ENCODE peak calls at places on chromosomes 13 and 19, in four cellular contexts. L, G, W and O are unnamed samples.

GRCh38 chr19:48445256-48445605 is 552 bp upstream of the GRWD1 start:
- DNase-seq in W (peak), G (peak), L (peak), O (no peak)

GRCh38 chr13:71875823-71876222 is 8.8 kb upstream of the DACH1 start:
- DNase-seq in L (no peak), G (no peak), W (no peak), O (no peak)

GRCh38 chr13:104301216-104301975 is 1235.2 kb upstream of the SLC10A2 start:
- DNase-seq in G (no peak), L (no peak), W (no peak), O (no peak)

GRCh38 chr19:58274771-58275199 is 4.0 kb upstream of the ZNF8 start:
- DNase-seq in G (no peak), W (peak), L (no peak), O (no peak)

GRCh38 chr13:75961911-75962310 is 325.8 kb downstream of the LMO7 start:
- DNase-seq in W (no peak), G (no peak), L (no peak), O (no peak)

GRCh38 chr19:33156354-33156753 is 24.4 kb downstream of the WDR88 start:
- DNase-seq in G (no peak), W (no peak), L (no peak), O (no peak)

GRCh38 chr13:49995535-49996165 is 1.2 kb upstream of the TRIM13 start:
- DNase-seq in G (no peak), L (no peak), W (no peak), O (no peak)

GRCh38 chr19:38044267-38045111 is 137.5 kb downstream of the SIPA1L3 start:
- DNase-seq in L (no peak), W (no peak), G (no peak), O (no peak)

GRCh38 chr13:36332986-36333385 is 13.2 kb downstream of the SPART start:
- DNase-seq in L (no peak), G (peak), W (no peak), O (no peak)

GRCh38 chr13:113161433-113161832 is 3.0 kb downstream of the PROZ start:
- DNase-seq in G (no peak), W (no peak), L (no peak), O (no peak)

GRCh38 chr19:7970716-7971448 is 27.4 kb upstream of the TIMM44 start:
- DNase-seq in L (peak), W (peak), G (peak), O (peak)

GRCh38 chr19:49875801-49876421 is 1.2 kb downstream of the AKT1S1 start:
- DNase-seq in W (peak), L (peak), G (no peak), O (no peak)

GRCh38 chr19:40433391-40434216 is 7.8 kb upstream of the SERTAD1 start:
- DNase-seq in G (peak), L (peak), W (peak), O (peak)

GRCh38 chr19:35331551-35332214 is 2.7 kb downstream of the CD22 start:
- DNase-seq in L (no peak), G (no peak), W (no peak), O (no peak)

GRCh38 chr13:103716689-103717088 is 650.5 kb upstream of the SLC10A2 start:
- DNase-seq in W (peak), L (no peak), G (no peak), O (no peak)

GRCh38 chr13:97142452-97142851 is 79.7 kb upstream of the MBNL2 start:
- DNase-seq in W (no peak), G (no peak), L (peak), O (no peak)

GRCh38 chr13:97242755-97243497 is 20.8 kb downstream of the MBNL2 start:
- DNase-seq in L (no peak), W (peak), G (no peak), O (no peak)

GRCh38 chr19:32662186-32662585 is 12.8 kb downstream of the ANKRD27 start:
- DNase-seq in L (no peak), G (peak), W (no peak), O (no peak)

GRCh38 chr19:5001547-5002131 is 32.7 kb downstream of the KDM4B start:
- DNase-seq in L (no peak), G (peak), W (peak), O (peak)

GRCh38 chr13:71879129-71879535 is 12.1 kb upstream of the DACH1 start:
- DNase-seq in G (peak), L (peak), W (peak), O (no peak)

GRCh38 chr19:44142014-44142523 is 715 bp downstream of the ZNF234 start:
- DNase-seq in G (no peak), L (peak), W (peak), O (no peak)

GRCh38 chr19:7550987-7551761 is 15.7 kb downstream of the PNPLA6 start:
- DNase-seq in W (peak), G (no peak), L (peak), O (no peak)

GRCh38 chr13:29182216-29182615 is 362.1 kb downstream of the MTUS2 start:
- DNase-seq in W (no peak), G (no peak), L (no peak), O (no peak)

GRCh38 chr19:49951806-49952474 is 9.0 kb downstream of the SIGLEC11 start:
- DNase-seq in L (no peak), W (no peak), G (no peak), O (no peak)

GRCh38 chr13:102003848-102004570 is 397.8 kb downstream of the FGF14 start:
- DNase-seq in G (no peak), L (no peak), W (peak), O (no peak)

GRCh38 chr13:97435794-97436193 is 1.8 kb downstream of the RAP2A start:
- DNase-seq in G (no peak), L (no peak), W (no peak), O (no peak)

GRCh38 chr13:21075303-21076264 is 14.2 kb upstream of the LATS2 start:
- DNase-seq in W (no peak), L (peak), G (no peak), O (peak)

GRCh38 chr19:5627395-5627904 is 4.6 kb downstream of the SAFB start:
- DNase-seq in W (peak), G (no peak), L (no peak), O (peak)

GRCh38 chr19:29878973-29879654 is 62.9 kb upstream of the URI1 start:
- DNase-seq in G (no peak), W (peak), L (peak), O (no peak)

GRCh38 chr19:35642312-35642711 is 767 bp downstream of the ETV2 start:
- DNase-seq in W (no peak), G (no peak), L (no peak), O (no peak)

GRCh38 chr19:5646703-5647102 is 23.8 kb downstream of the SAFB start:
- DNase-seq in W (no peak), L (no peak), G (no peak), O (no peak)

GRCh38 chr19:57002765-57003164 is 117.0 kb upstream of the USP29 start:
- DNase-seq in L (no peak), G (no peak), W (no peak), O (no peak)

GRCh38 chr19:18434411-18435184 is 3.3 kb downstream of the ISYNA1 start:
- DNase-seq in W (no peak), L (no peak), G (no peak), O (no peak)

GRCh38 chr13:40031031-40031430 is 375.6 kb downstream of the COG6 start:
- DNase-seq in G (no peak), L (no peak), W (no peak), O (no peak)

GRCh38 chr13:20489185-20489820 is 36.4 kb downstream of the CRYL1 start:
- DNase-seq in L (no peak), W (no peak), G (peak), O (no peak)

GRCh38 chr19:15479391-15480345 is at the start of gene PGLYRP2:
- DNase-seq in W (peak), G (no peak), L (no peak), O (no peak)

GRCh38 chr19:43499042-43499441 is 5.5 kb downstream of the PHLDB3 start:
- DNase-seq in W (no peak), G (no peak), L (no peak), O (no peak)

GRCh38 chr19:29120471-29120870 is 92.5 kb downstream of the UQCRFS1 start:
- DNase-seq in W (no peak), G (no peak), L (no peak), O (no peak)

GRCh38 chr19:42048992-42049391 is 21.0 kb downstream of the GRIK5 start:
- DNase-seq in L (no peak), W (no peak), G (no peak), O (no peak)

GRCh38 chr13:77386046-77386445 is 59.2 kb upstream of the MYCBP2 start:
- DNase-seq in W (no peak), L (no peak), G (no peak), O (no peak)